ENCODE peak calls at places on chromosomes 7 and 10, in six cellular contexts. One of them, this sample, is unnamed.

GRCh38 chr10:70974351-70974901 is 86.1 kb upstream of the PCBD1 start:
- DNase-seq in NCI-H1105: no peak
- DNase-seq in stimulated activated CD4-positive, alpha-beta T cell treated with anti-CD3 and anti-CD28 coated beads, Interleukin-1b, Interleukin-23, amount 100 ng/mL, for 4 hours: no peak
- DNase-seq in breast epithelium: no peak
- DNase-seq in KBM-7: no peak
- DNase-seq in lung microvascular endothelial cell: no peak
- DNase-seq in this sample: no peak

GRCh38 chr7:90938371-90938770 is 325.9 kb upstream of the FZD1 start:
- DNase-seq in NCI-H1105: no peak
- DNase-seq in KBM-7: no peak
- DNase-seq in breast epithelium: no peak
- DNase-seq in stimulated activated CD4-positive, alpha-beta T cell treated with anti-CD3 and anti-CD28 coated beads, Interleukin-1b, Interleukin-23, amount 100 ng/mL, for 4 hours: no peak
- DNase-seq in lung microvascular endothelial cell: no peak
- DNase-seq in this sample: no peak

GRCh38 chr10:78688945-78689935 is 379.5 kb upstream of the ZMIZ1 start:
- DNase-seq in KBM-7: no peak
- DNase-seq in stimulated activated CD4-positive, alpha-beta T cell treated with anti-CD3 and anti-CD28 coated beads, Interleukin-1b, Interleukin-23, amount 100 ng/mL, for 4 hours: no peak
- DNase-seq in breast epithelium: no peak
- DNase-seq in lung microvascular endothelial cell: no peak
- DNase-seq in NCI-H1105: no peak
- DNase-seq in this sample: no peak

GRCh38 chr7:136513744-136514143 is 354.7 kb upstream of the CHRM2 start:
- DNase-seq in NCI-H1105: no peak
- DNase-seq in lung microvascular endothelial cell: no peak
- DNase-seq in stimulated activated CD4-positive, alpha-beta T cell treated with anti-CD3 and anti-CD28 coated beads, Interleukin-1b, Interleukin-23, amount 100 ng/mL, for 4 hours: no peak
- DNase-seq in breast epithelium: no peak
- DNase-seq in KBM-7: no peak
- DNase-seq in this sample: no peak

GRCh38 chr10:35058134-35058533 is 32.0 kb downstream of the CUL2 start:
- DNase-seq in NCI-H1105: no peak
- DNase-seq in stimulated activated CD4-positive, alpha-beta T cell treated with anti-CD3 and anti-CD28 coated beads, Interleukin-1b, Interleukin-23, amount 100 ng/mL, for 4 hours: no peak
- DNase-seq in lung microvascular endothelial cell: peak
- DNase-seq in KBM-7: peak
- DNase-seq in breast epithelium: no peak
- DNase-seq in this sample: no peak

GRCh38 chr7:100880645-100881044 is 5.7 kb downstream of the SRRT start:
- DNase-seq in NCI-H1105: no peak
- DNase-seq in lung microvascular endothelial cell: no peak
- DNase-seq in stimulated activated CD4-positive, alpha-beta T cell treated with anti-CD3 and anti-CD28 coated beads, Interleukin-1b, Interleukin-23, amount 100 ng/mL, for 4 hours: no peak
- DNase-seq in KBM-7: no peak
- DNase-seq in breast epithelium: no peak
- DNase-seq in this sample: no peak

GRCh38 chr7:5218564-5219360 is 28.7 kb downstream of the WIPI2 start:
- DNase-seq in stimulated activated CD4-positive, alpha-beta T cell treated with anti-CD3 and anti-CD28 coated beads, Interleukin-1b, Interleukin-23, amount 100 ng/mL, for 4 hours: no peak
- DNase-seq in KBM-7: peak
- DNase-seq in NCI-H1105: no peak
- DNase-seq in lung microvascular endothelial cell: peak
- DNase-seq in breast epithelium: no peak
- DNase-seq in this sample: no peak

GRCh38 chr7:142859829-142860228 is 5.0 kb downstream of the EPHB6 start:
- DNase-seq in KBM-7: no peak
- DNase-seq in lung microvascular endothelial cell: no peak
- DNase-seq in stimulated activated CD4-positive, alpha-beta T cell treated with anti-CD3 and anti-CD28 coated beads, Interleukin-1b, Interleukin-23, amount 100 ng/mL, for 4 hours: no peak
- DNase-seq in NCI-H1105: no peak
- DNase-seq in breast epithelium: peak
- DNase-seq in this sample: no peak

GRCh38 chr7:584122-584465 is 64.4 kb upstream of the PDGFA start:
- DNase-seq in KBM-7: no peak
- DNase-seq in stimulated activated CD4-positive, alpha-beta T cell treated with anti-CD3 and anti-CD28 coated beads, Interleukin-1b, Interleukin-23, amount 100 ng/mL, for 4 hours: peak
- DNase-seq in breast epithelium: no peak
- DNase-seq in NCI-H1105: no peak
- DNase-seq in lung microvascular endothelial cell: no peak
- DNase-seq in this sample: no peak

This sample was measured in NCI-H2029.